ENCODE peak calls at places on chromosome 7, in nine cellular contexts. D is stimulated activated CD4-positive, alpha-beta T cell treated with anti-CD3 and anti-CD28 coated beads, TNF-alpha, amount 100 ng/mL, for 48 hours; R is nephron progenitor cell; K is endodermal cell; H is HEK293T; W is stomach; B is activated CD4-positive, CD25-positive, alpha-beta regulatory T cell; O is GF-D8; C is fibroblast of mammary gland. E is an unnamed sample.

GRCh38 chr7:135247746-135248471 is 14.3 kb downstream of the STRA8 start:
- DNase-seq in H (no peak), W (no peak), D (no peak), C (no peak), B (no peak), R (no peak), O (no peak), K (peak), E (no peak)

GRCh38 chr7:41955475-41956243 is 252.8 kb upstream of the INHBA start:
- DNase-seq in W (peak), C (peak), R (peak), O (peak), H (peak), D (no peak), B (no peak), K (peak), E (no peak)

GRCh38 chr7:99392659-99393362 is 15.6 kb downstream of the PDAP1 start:
- DNase-seq in W (peak), H (no peak), K (peak), B (peak), D (no peak), C (peak), R (peak), O (no peak), E (no peak)

GRCh38 chr7:77223261-77223660 is 23.6 kb upstream of the FGL2 start:
- DNase-seq in R (no peak), W (no peak), D (no peak), K (no peak), O (no peak), B (no peak), C (no peak), H (no peak), E (no peak)

GRCh38 chr7:68143345-68143744 is 1146.7 kb downstream of the TYW1 start:
- DNase-seq in K (no peak), C (no peak), R (no peak), D (no peak), B (no peak), O (no peak), H (no peak), W (no peak), E (no peak)

GRCh38 chr7:5406957-5407930 is 16.4 kb downstream of the TNRC18 start:
- DNase-seq in R (no peak), B (no peak), H (no peak), C (no peak), O (no peak), D (no peak), W (no peak), K (peak), E (no peak)

GRCh38 chr7:97480700-97481410 is 251.0 kb upstream of the TAC1 start:
- DNase-seq in B (no peak), R (no peak), K (no peak), O (no peak), W (no peak), H (no peak), C (no peak), D (no peak), E (no peak)

GRCh38 chr7:102892631-102893278 is 20.0 kb upstream of the LRRC17 start:
- DNase-seq in H (no peak), O (peak), K (no peak), B (no peak), D (no peak), C (no peak), W (no peak), R (no peak), E (no peak)

GRCh38 chr7:149284850-149285580 is 23.0 kb downstream of the ZNF783 start:
- DNase-seq in K (peak), R (peak), O (peak), D (peak), B (peak), W (peak), C (peak), H (peak), E (peak)

E was measured in 8988T.